ENCODE peak calls at places on chromosomes 13 and 19, in seven cellular contexts. T, A, C, M, G, Y and U are unnamed samples.

GRCh38 chr13:94192576-94192975 is 286.9 kb downstream of the DCT start:
- DNase-seq in T (no peak), A (peak), C (no peak), M (peak), G (no peak), Y (peak), U (peak)

GRCh38 chr19:54147676-54148075 is 10.1 kb downstream of the CNOT3 start:
- DNase-seq in T (no peak), A (no peak), C (peak), M (no peak), G (no peak), Y (no peak), U (no peak)

GRCh38 chr13:106072014-106072413 is 463.4 kb downstream of the EFNB2 start:
- DNase-seq in T (no peak), A (no peak), C (no peak), M (no peak), G (no peak), Y (no peak), U (no peak)

GRCh38 chr13:110388141-110388943 is 81.3 kb downstream of the COL4A2 start:
- DNase-seq in T (no peak), A (peak), C (peak), M (peak), G (no peak), Y (peak), U (peak)

GRCh38 chr19:55069859-55070225 is 5.8 kb upstream of the EPS8L1 start:
- DNase-seq in T (no peak), A (no peak), C (no peak), M (no peak), G (no peak), Y (no peak), U (no peak)

GRCh38 chr19:47819841-47820244 is 1.9 kb upstream of the CRX start:
- DNase-seq in T (no peak), A (peak), C (no peak), M (no peak), G (no peak), Y (peak), U (no peak)

GRCh38 chr13:91313581-91313980 is 33.9 kb upstream of the MIR17HG start:
- DNase-seq in T (no peak), A (no peak), C (no peak), M (no peak), G (no peak), Y (no peak), U (no peak)

GRCh38 chr19:16435238-16435911 is 36.4 kb downstream of the EPS15L1 start:
- DNase-seq in T (no peak), A (no peak), C (no peak), M (peak), G (no peak), Y (no peak), U (no peak)

GRCh38 chr13:61935710-61936109 is 520.1 kb upstream of the PCDH20 start:
- DNase-seq in T (no peak), A (no peak), C (no peak), M (no peak), G (no peak), Y (no peak), U (no peak)

GRCh38 chr13:107866666-107867623 is 348.4 kb downstream of the LIG4 start:
- DNase-seq in T (no peak), A (peak), C (no peak), M (no peak), G (no peak), Y (peak), U (peak)

GRCh38 chr13:72255908-72256307 is 388.9 kb upstream of the DACH1 start:
- DNase-seq in T (no peak), A (peak), C (no peak), M (peak), G (no peak), Y (peak), U (peak)

GRCh38 chr19:28655054-28655453 is 557.9 kb downstream of the UQCRFS1 start:
- DNase-seq in T (no peak), A (no peak), C (no peak), M (no peak), G (no peak), Y (no peak), U (no peak)

GRCh38 chr19:7926727-7927604 is 1.0 kb upstream of the CTXN1 start:
- DNase-seq in T (no peak), A (no peak), C (peak), M (no peak), G (no peak), Y (peak), U (no peak)

GRCh38 chr19:39409207-39409885 is 2.7 kb downstream of the ZFP36 start:
- DNase-seq in T (peak), A (peak), C (peak), M (peak), G (peak), Y (peak), U (peak)

GRCh38 chr13:99228737-99229691 is 28.4 kb downstream of the UBAC2 start:
- DNase-seq in T (no peak), A (no peak), C (no peak), M (peak), G (no peak), Y (no peak), U (no peak)

GRCh38 chr13:77946522-77946921 is 27.9 kb upstream of the EDNRB start:
- DNase-seq in T (no peak), A (no peak), C (no peak), M (no peak), G (no peak), Y (no peak), U (no peak)

GRCh38 chr19:19866599-19867248 is 1.0 kb downstream of the ZNF253 start:
- DNase-seq in T (peak), A (peak), C (peak), M (no peak), G (peak), Y (no peak), U (peak)

GRCh38 chr19:4015705-4016402 is 8.3 kb downstream of the PIAS4 start:
- DNase-seq in T (no peak), A (no peak), C (peak), M (no peak), G (no peak), Y (no peak), U (no peak)

GRCh38 chr19:38060346-38060745 is 153.3 kb downstream of the SIPA1L3 start:
- DNase-seq in T (no peak), A (no peak), C (no peak), M (no peak), G (no peak), Y (peak), U (no peak)

GRCh38 chr19:17394891-17395415 is 957 bp upstream of the CCDC194 start:
- DNase-seq in T (no peak), A (peak), C (peak), M (peak), G (peak), Y (peak), U (peak)

GRCh38 chr13:112619730-112620639 is 32.0 kb upstream of the TUBGCP3 start:
- DNase-seq in T (no peak), A (peak), C (peak), M (no peak), G (no peak), Y (peak), U (peak)

GRCh38 chr13:46595918-46596315 is 42.9 kb downstream of the LRCH1 start:
- DNase-seq in T (no peak), A (no peak), C (no peak), M (no peak), G (no peak), Y (no peak), U (no peak)

GRCh38 chr19:55095260-55096060 is 19.8 kb downstream of the EPS8L1 start:
- DNase-seq in T (no peak), A (peak), C (no peak), M (no peak), G (no peak), Y (no peak), U (peak)

GRCh38 chr19:39166571-39167391 is 30.0 kb upstream of the NCCRP1 start:
- DNase-seq in T (no peak), A (peak), C (peak), M (no peak), G (no peak), Y (peak), U (peak)

GRCh38 chr19:13214036-13214730 is 64.0 kb downstream of the IER2 start:
- DNase-seq in T (no peak), A (peak), C (no peak), M (no peak), G (no peak), Y (peak), U (no peak)

GRCh38 chr13:33207616-33207964 is 78.0 kb downstream of the STARD13 start:
- DNase-seq in T (no peak), A (no peak), C (no peak), M (peak), G (no peak), Y (peak), U (no peak)

GRCh38 chr19:53102186-53102585 is 1.0 kb downstream of the ZNF160 start:
- DNase-seq in T (no peak), A (peak), C (no peak), M (no peak), G (no peak), Y (peak), U (no peak)

GRCh38 chr19:23799321-23799720 is 40.6 kb upstream of the ZNF681 start:
- DNase-seq in T (no peak), A (no peak), C (no peak), M (no peak), G (peak), Y (no peak), U (no peak)